ENCODE peak calls at places on chromosomes 16 and 17, in six cellular contexts. One of them, this sample, is unnamed.

GRCh38 chr16:15557258-15557657 is 85.7 kb downstream of the MARF1 start:
- DNase-seq in SW 1271: no peak
- DNase-seq in ELR: no peak
- DNase-seq in iris pigment epithelial cell: no peak
- DNase-seq in M059J: no peak
- DNase-seq in heart right ventricle: no peak
- DNase-seq in this sample: no peak

GRCh38 chr16:49292413-49292812 is 10.8 kb upstream of the CBLN1 start:
- DNase-seq in SW 1271: no peak
- DNase-seq in ELR: no peak
- DNase-seq in iris pigment epithelial cell: no peak
- DNase-seq in M059J: no peak
- DNase-seq in heart right ventricle: no peak
- DNase-seq in this sample: no peak

GRCh38 chr17:82216301-82217119 is 3.9 kb upstream of the CCDC57 start:
- DNase-seq in SW 1271: no peak
- DNase-seq in ELR: peak
- DNase-seq in iris pigment epithelial cell: peak
- DNase-seq in M059J: peak
- DNase-seq in heart right ventricle: peak
- DNase-seq in this sample: peak

GRCh38 chr16:48617711-48618148 is 7.8 kb upstream of the N4BP1 start:
- DNase-seq in SW 1271: no peak
- DNase-seq in ELR: no peak
- DNase-seq in iris pigment epithelial cell: peak
- DNase-seq in M059J: peak
- DNase-seq in heart right ventricle: peak
- DNase-seq in this sample: peak

GRCh38 chr16:87114832-87115231 is 202.4 kb downstream of the C16orf95 start:
- DNase-seq in SW 1271: no peak
- DNase-seq in ELR: no peak
- DNase-seq in iris pigment epithelial cell: no peak
- DNase-seq in M059J: no peak
- DNase-seq in heart right ventricle: no peak
- DNase-seq in this sample: no peak

GRCh38 chr17:64718058-64718457 is 56.0 kb upstream of the SMURF2 start:
- DNase-seq in SW 1271: no peak
- DNase-seq in ELR: no peak
- DNase-seq in iris pigment epithelial cell: no peak
- DNase-seq in M059J: peak
- DNase-seq in heart right ventricle: no peak
- DNase-seq in this sample: no peak

GRCh38 chr17:37691807-37692206 is 48.6 kb upstream of the DDX52 start:
- DNase-seq in SW 1271: no peak
- DNase-seq in ELR: no peak
- DNase-seq in iris pigment epithelial cell: no peak
- DNase-seq in M059J: no peak
- DNase-seq in heart right ventricle: no peak
- DNase-seq in this sample: no peak

GRCh38 chr17:38687291-38687690 is 12.5 kb upstream of the EPOP start:
- DNase-seq in SW 1271: no peak
- DNase-seq in ELR: peak
- DNase-seq in iris pigment epithelial cell: peak
- DNase-seq in M059J: peak
- DNase-seq in heart right ventricle: no peak
- DNase-seq in this sample: peak

GRCh38 chr17:82609655-82610054 is 38.6 kb downstream of the WDR45B start:
- DNase-seq in SW 1271: no peak
- DNase-seq in ELR: no peak
- DNase-seq in iris pigment epithelial cell: no peak
- DNase-seq in M059J: no peak
- DNase-seq in heart right ventricle: no peak
- DNase-seq in this sample: no peak

GRCh38 chr17:33016920-33017319 is 25.3 kb downstream of the SPACA3 start:
- DNase-seq in SW 1271: no peak
- DNase-seq in ELR: no peak
- DNase-seq in iris pigment epithelial cell: no peak
- DNase-seq in M059J: no peak
- DNase-seq in heart right ventricle: no peak
- DNase-seq in this sample: no peak

GRCh38 chr17:78125138-78125913 is 3.2 kb downstream of the TMC6 start:
- DNase-seq in SW 1271: no peak
- DNase-seq in ELR: no peak
- DNase-seq in iris pigment epithelial cell: no peak
- DNase-seq in M059J: no peak
- DNase-seq in heart right ventricle: peak
- DNase-seq in this sample: no peak

GRCh38 chr16:68400083-68400923 is 48.0 kb downstream of the SMPD3 start:
- DNase-seq in SW 1271: no peak
- DNase-seq in ELR: no peak
- DNase-seq in iris pigment epithelial cell: no peak
- DNase-seq in M059J: no peak
- DNase-seq in heart right ventricle: no peak
- DNase-seq in this sample: no peak

GRCh38 chr16:3642397-3643094 is 11.9 kb upstream of the DNASE1 start:
- DNase-seq in SW 1271: no peak
- DNase-seq in ELR: peak
- DNase-seq in iris pigment epithelial cell: peak
- DNase-seq in M059J: peak
- DNase-seq in heart right ventricle: no peak
- DNase-seq in this sample: no peak

GRCh38 chr17:78141437-78142112 is 4.6 kb upstream of the C17orf99 start:
- DNase-seq in SW 1271: no peak
- DNase-seq in ELR: no peak
- DNase-seq in iris pigment epithelial cell: no peak
- DNase-seq in M059J: no peak
- DNase-seq in heart right ventricle: no peak
- DNase-seq in this sample: no peak

GRCh38 chr17:69878661-69879060 is 196.4 kb upstream of the KCNJ16 start:
- DNase-seq in SW 1271: no peak
- DNase-seq in ELR: peak
- DNase-seq in iris pigment epithelial cell: no peak
- DNase-seq in M059J: no peak
- DNase-seq in heart right ventricle: no peak
- DNase-seq in this sample: no peak

GRCh38 chr17:39152134-39152884 is 872 bp upstream of the PLXDC1 start:
- DNase-seq in SW 1271: no peak
- DNase-seq in ELR: no peak
- DNase-seq in iris pigment epithelial cell: no peak
- DNase-seq in M059J: no peak
- DNase-seq in heart right ventricle: peak
- DNase-seq in this sample: no peak

GRCh38 chr16:86515780-86516617 is 5.7 kb downstream of the FOXF1 start:
- DNase-seq in SW 1271: no peak
- DNase-seq in ELR: peak
- DNase-seq in iris pigment epithelial cell: peak
- DNase-seq in M059J: no peak
- DNase-seq in heart right ventricle: no peak
- DNase-seq in this sample: peak

This sample was measured in IMR-90.